ENCODE peak calls at places on chromosomes 5 and 9, in five cellular contexts. H is stimulated activated CD8-positive, alpha-beta memory T cell treated with anti-CD3 and anti-CD28 coated beads, Interleukin-7, amount 100 ng/mL, for 4 hours; Z is fibroblast of mammary gland; V is activated gamma-delta T cell treated with Interleukin-2 at 50 U/mL for 16 hours; C is Calu3. A is an unnamed sample.

GRCh38 chr9:135103001-135103446 is 15.6 kb downstream of the OLFM1 start:
- DNase-seq in H (no peak), Z (no peak), V (no peak), C (no peak), A (no peak)

GRCh38 chr9:112020680-112021596 is 124.3 kb downstream of the UGCG start:
- DNase-seq in H (no peak), Z (peak; percentile 89), V (no peak), C (no peak), A (no peak)

GRCh38 chr9:129232839-129233568 is 54.9 kb upstream of the IER5L start:
- DNase-seq in H (no peak), Z (peak; percentile 37), V (no peak), C (no peak), A (no peak)

GRCh38 chr9:87530716-87531115 is 33.0 kb downstream of the DAPK1 start:
- DNase-seq in H (no peak), Z (no peak), V (no peak), C (no peak), A (no peak)

GRCh38 chr5:152505442-152506042 is 100.5 kb upstream of the NMUR2 start:
- DNase-seq in H (peak; percentile 1), Z (peak; percentile 59), V (no peak), C (peak; percentile 73), A (peak; percentile 26)

GRCh38 chr9:111106202-111106601 is 67.9 kb upstream of the LPAR1 start:
- DNase-seq in H (no peak), Z (no peak), V (no peak), C (no peak), A (no peak)

GRCh38 chr9:87510251-87510683 is 12.6 kb downstream of the DAPK1 start:
- DNase-seq in H (no peak), Z (no peak), V (no peak), C (no peak), A (no peak)

GRCh38 chr5:2914022-2914661 is 162.7 kb upstream of the IRX2 start:
- DNase-seq in H (no peak), Z (no peak), V (no peak), C (no peak), A (no peak)

GRCh38 chr5:163437011-163437308 is 435 bp upstream of the CCNG1 start:
- DNase-seq in H (no peak), Z (no peak), V (no peak), C (no peak), A (no peak)

GRCh38 chr5:32225445-32225844 is 51.3 kb upstream of the GOLPH3 start:
- DNase-seq in H (no peak), Z (peak; percentile 89), V (no peak), C (peak; percentile 37), A (no peak)

GRCh38 chr5:133244242-133244641 is 192.4 kb downstream of the HSPA4 start:
- DNase-seq in H (no peak), Z (no peak), V (peak; percentile 12), C (no peak), A (no peak)

GRCh38 chr9:135147473-135147805 is 60.0 kb downstream of the OLFM1 start:
- DNase-seq in H (no peak), Z (no peak), V (no peak), C (no peak), A (no peak)

GRCh38 chr9:112091805-112092204 is 83.3 kb downstream of the SUSD1 start:
- DNase-seq in H (no peak), Z (peak; percentile 17), V (no peak), C (no peak), A (no peak)

GRCh38 chr9:37182718-37183117 is 62.3 kb downstream of the ZCCHC7 start:
- DNase-seq in H (no peak), Z (no peak), V (no peak), C (no peak), A (no peak)

GRCh38 chr5:167565555-167565954 is 725.9 kb upstream of the WWC1 start:
- DNase-seq in H (no peak), Z (peak; percentile 43), V (no peak), C (no peak), A (no peak)

GRCh38 chr9:7892975-7893374 is 93.4 kb upstream of the DMAC1 start:
- DNase-seq in H (no peak), Z (no peak), V (no peak), C (no peak), A (no peak)

GRCh38 chr5:138077064-138077696 is 6.7 kb upstream of the WNT8A start:
- DNase-seq in H (peak; percentile 17), Z (peak; percentile 72), V (peak; percentile 36), C (peak; percentile 70), A (peak; percentile 22)

GRCh38 chr5:96439477-96440184 is 6.6 kb upstream of the PCSK1 start:
- DNase-seq in H (no peak), Z (peak; percentile 17), V (no peak), C (no peak), A (no peak)

GRCh38 chr9:110408598-110408997 is 70.9 kb upstream of the TXNDC8 start:
- DNase-seq in H (no peak), Z (no peak), V (no peak), C (no peak), A (no peak)